ENCODE peak calls at places on chromosomes 2 and 18, in eight cellular contexts. M, G, O, B, Y, Q, T and Z are unnamed samples.

GRCh38 chr2:189629553-189630453 is 31.5 kb upstream of the ASNSD1 start:
- DNase-seq in T (no peak), Y (no peak), G (no peak), B (no peak), M (no peak), O (no peak), Q (no peak), Z (no peak)

GRCh38 chr2:96342085-96342484 is 6.5 kb downstream of the NCAPH start:
- DNase-seq in O (no peak), Q (no peak), B (no peak), Y (no peak), M (peak), G (peak), T (no peak), Z (no peak)

GRCh38 chr2:196914867-196915465 is 11.5 kb downstream of the PGAP1 start:
- DNase-seq in G (no peak), Y (no peak), Q (peak), M (no peak), T (no peak), B (no peak), O (no peak), Z (no peak)

GRCh38 chr2:230319211-230319862 is 7.7 kb upstream of the SP140L start:
- DNase-seq in Y (no peak), M (no peak), T (no peak), Q (peak), B (no peak), O (no peak), G (no peak), Z (no peak)

GRCh38 chr18:50297621-50298442 is 10.3 kb upstream of the CXXC1 start:
- DNase-seq in O (peak), B (peak), M (peak), Q (peak), T (peak), Y (no peak), G (no peak), Z (peak)

GRCh38 chr2:130824492-130825061 is 12.1 kb upstream of the ARHGEF4 start:
- DNase-seq in Y (no peak), M (peak), Q (peak), B (no peak), O (no peak), T (no peak), G (no peak), Z (no peak)

GRCh38 chr18:56327171-56327885 is 311.1 kb downstream of the TXNL1 start:
- DNase-seq in G (no peak), Y (no peak), Q (no peak), M (no peak), B (no peak), T (no peak), O (no peak), Z (no peak)

GRCh38 chr2:28810384-28811285 is at the start of gene SPDYA:
- DNase-seq in T (peak), Q (no peak), Y (no peak), B (no peak), M (peak), G (no peak), O (peak), Z (peak)

GRCh38 chr2:2580341-2580740 is 249.3 kb upstream of the MYT1L start:
- DNase-seq in Q (no peak), G (no peak), O (no peak), B (no peak), M (no peak), Y (no peak), T (peak), Z (no peak)

GRCh38 chr2:194826241-194826640 is 830.8 kb upstream of the SLC39A10 start:
- DNase-seq in B (no peak), M (no peak), T (no peak), G (no peak), O (no peak), Y (no peak), Q (no peak), Z (no peak)

GRCh38 chr18:4847066-4847465 is 350.0 kb downstream of the AKAIN1 start:
- DNase-seq in Q (no peak), M (no peak), T (no peak), Y (no peak), B (no peak), O (no peak), G (no peak), Z (no peak)

GRCh38 chr18:45566025-45566740 is 49.1 kb upstream of the SLC14A2 start:
- DNase-seq in O (peak), T (no peak), Q (no peak), B (no peak), G (no peak), Y (no peak), M (no peak), Z (peak)

GRCh38 chr2:215833531-215834162 is 179.7 kb downstream of the MREG start:
- DNase-seq in T (no peak), Y (peak), B (no peak), O (no peak), M (peak), G (peak), Q (no peak), Z (no peak)

GRCh38 chr18:67194886-67195285 is 321.6 kb downstream of the DSEL start:
- DNase-seq in Q (no peak), M (no peak), B (no peak), Y (no peak), G (no peak), O (no peak), T (no peak), Z (no peak)

GRCh38 chr18:27996792-27997191 is 180.1 kb downstream of the CDH2 start:
- DNase-seq in B (no peak), O (no peak), G (no peak), Q (no peak), Y (no peak), T (no peak), M (no peak), Z (no peak)

GRCh38 chr2:202072226-202072625 is 829 bp upstream of the KIAA2012 start:
- DNase-seq in B (no peak), T (no peak), Y (no peak), Q (no peak), M (peak), G (peak), O (no peak), Z (no peak)
- TF ChIP-seq CTCF in B (no peak), T (no peak), Y (peak), Q (peak), M (no peak), G (peak), O (no peak), Z (no peak)

GRCh38 chr2:223050188-223050587 is 1.8 kb upstream of the KCNE4 start:
- DNase-seq in Q (no peak), B (no peak), T (no peak), Y (no peak), G (no peak), M (no peak), O (no peak), Z (no peak)

GRCh38 chr2:223053431-223054192 is 1.6 kb downstream of the KCNE4 start:
- DNase-seq in M (no peak), Y (no peak), O (peak), B (no peak), T (no peak), Q (no peak), G (no peak), Z (no peak)

GRCh38 chr2:223052710-223053261 is 796 bp downstream of the KCNE4 start:
- DNase-seq in Q (no peak), T (no peak), G (no peak), M (no peak), O (peak), B (no peak), Y (no peak), Z (no peak)

GRCh38 chr2:223050900-223051299 is 1.1 kb upstream of the KCNE4 start:
- DNase-seq in Q (no peak), M (no peak), G (no peak), B (no peak), T (no peak), Y (no peak), O (no peak), Z (no peak)

DNA sequence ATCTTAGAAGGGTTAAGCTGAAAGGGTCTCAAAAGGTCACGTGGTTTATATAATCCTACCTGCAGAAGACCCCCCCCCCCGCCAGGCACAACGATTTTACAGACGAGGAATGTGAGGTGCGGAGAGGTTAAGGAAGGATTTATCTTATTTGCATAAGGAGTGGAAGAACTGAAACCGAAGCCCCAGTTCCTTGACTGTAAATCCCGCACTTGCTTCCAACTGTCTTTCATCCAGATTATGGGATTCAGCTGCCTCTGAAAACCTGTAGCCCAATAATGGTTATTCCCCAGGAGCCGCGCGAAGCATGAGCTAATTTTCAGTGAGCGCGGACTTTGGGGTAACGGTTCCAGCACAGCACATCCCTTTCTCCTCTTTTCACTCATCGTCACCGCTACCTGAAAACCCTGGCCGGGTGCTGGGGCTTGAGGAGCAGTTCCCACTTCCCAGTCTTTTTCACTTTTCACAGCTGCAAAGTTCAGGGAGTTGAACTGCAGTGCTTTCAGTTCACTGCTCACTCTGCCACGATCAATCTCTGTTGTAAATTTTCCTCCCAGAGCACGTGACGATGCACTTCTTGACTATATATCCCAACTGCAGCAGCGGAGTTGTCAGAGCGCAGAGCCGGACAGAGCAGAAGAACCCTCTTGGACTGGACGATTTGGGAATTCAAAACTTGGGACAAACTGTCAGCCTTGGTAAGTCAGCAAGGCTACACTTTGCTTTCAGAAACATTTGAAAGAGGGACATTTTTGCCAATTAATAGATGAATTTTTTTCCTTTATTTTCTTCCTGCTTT is at the start of gene KCNE4:
- DNase-seq in G (no peak), Y (no peak), O (peak), T (peak), B (no peak), Q (no peak), M (no peak), Z (no peak)
- TF ChIP-seq POLR2A in G (no peak), Y (no peak), O (peak), T (no peak), B (peak), Q (no peak), M (no peak), Z (peak)

GRCh38 chr18:58310517-58310916 is 266.5 kb downstream of the NEDD4L start:
- DNase-seq in O (peak), Q (no peak), M (no peak), Y (no peak), T (peak), G (no peak), B (no peak), Z (peak)
- H3K27ac ChIP-seq in O (peak), Q (no peak), M (no peak), Y (no peak), T (peak), G (no peak), B (no peak), Z (peak)

DNA sequence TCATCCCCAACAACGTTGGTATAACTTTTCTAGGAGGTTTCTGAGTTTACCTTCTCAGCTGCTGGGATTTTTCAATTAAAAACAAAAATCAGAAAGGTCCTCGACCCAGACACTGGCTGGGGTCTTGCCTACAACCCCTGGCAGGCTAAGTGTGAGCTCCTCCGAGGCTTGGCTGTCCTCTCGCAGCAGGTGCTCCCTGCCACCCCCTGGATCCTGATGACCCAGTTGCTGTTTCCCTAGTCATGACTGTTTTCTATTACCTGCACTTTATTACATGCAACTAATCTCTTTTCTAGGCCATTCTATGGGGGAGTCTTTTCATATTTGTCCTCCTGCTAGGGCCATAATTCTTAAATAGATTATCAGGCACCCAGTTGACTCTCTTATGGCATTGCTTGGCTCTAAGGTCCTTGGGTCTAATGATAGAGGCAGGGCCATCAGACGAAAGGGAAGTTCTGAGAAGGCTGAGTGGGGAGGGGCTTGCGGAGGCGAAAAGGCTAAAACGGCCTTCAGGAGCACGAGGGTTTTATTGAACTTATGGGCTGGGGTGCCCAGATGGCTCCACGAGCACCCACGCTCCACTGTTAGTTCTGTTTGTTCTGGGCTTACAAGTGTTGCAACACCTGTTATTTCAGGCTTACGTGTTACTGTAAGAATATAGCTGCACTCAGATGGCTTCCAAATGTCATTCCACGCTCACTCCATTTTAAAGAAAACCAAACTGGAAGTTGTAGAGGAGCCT is 166.0 kb downstream of the NCK2 start:
- DNase-seq in B (no peak), G (peak), O (no peak), M (no peak), Y (no peak), Q (no peak), T (no peak), Z (peak)
- TF ChIP-seq CTCF in B (no peak), G (no peak), O (no peak), M (no peak), Y (no peak), Q (no peak), T (no peak), Z (no peak)

GRCh38 chr2:15169326-15170038 is 391.7 kb downstream of the NBAS start:
- DNase-seq in Y (peak), G (peak), T (no peak), M (peak), O (no peak), Q (no peak), B (no peak), Z (no peak)

GRCh38 chr2:15168116-15168515 is 393.0 kb downstream of the NBAS start:
- DNase-seq in G (peak), B (no peak), Q (no peak), M (no peak), Y (no peak), T (no peak), O (no peak), Z (no peak)

GRCh38 chr2:15172825-15173224 is 388.3 kb downstream of the NBAS start:
- DNase-seq in M (no peak), T (no peak), B (no peak), Y (no peak), O (no peak), Q (no peak), G (peak), Z (no peak)

GRCh38 chr2:15173506-15173905 is 387.6 kb downstream of the NBAS start:
- DNase-seq in Y (no peak), G (no peak), M (no peak), O (no peak), B (no peak), T (no peak), Q (no peak), Z (no peak)

GRCh38 chr2:15170068-15170775 is 390.9 kb downstream of the NBAS start:
- DNase-seq in Q (no peak), B (no peak), M (no peak), Y (no peak), O (no peak), G (no peak), T (no peak), Z (no peak)
- TF ChIP-seq POLR2A in Q (no peak), B (no peak), M (no peak), Y (no peak), O (no peak), G (no peak), T (no peak), Z (no peak)

GRCh38 chr2:179273461-179273962 is 8.9 kb upstream of the SESTD1 start:
- DNase-seq in B (no peak), Y (no peak), Q (no peak), O (no peak), M (no peak), G (peak), T (no peak), Z (no peak)
- H3K27ac ChIP-seq in B (peak), Y (no peak), Q (no peak), O (no peak), M (peak), G (peak), T (peak), Z (peak)

DNA sequence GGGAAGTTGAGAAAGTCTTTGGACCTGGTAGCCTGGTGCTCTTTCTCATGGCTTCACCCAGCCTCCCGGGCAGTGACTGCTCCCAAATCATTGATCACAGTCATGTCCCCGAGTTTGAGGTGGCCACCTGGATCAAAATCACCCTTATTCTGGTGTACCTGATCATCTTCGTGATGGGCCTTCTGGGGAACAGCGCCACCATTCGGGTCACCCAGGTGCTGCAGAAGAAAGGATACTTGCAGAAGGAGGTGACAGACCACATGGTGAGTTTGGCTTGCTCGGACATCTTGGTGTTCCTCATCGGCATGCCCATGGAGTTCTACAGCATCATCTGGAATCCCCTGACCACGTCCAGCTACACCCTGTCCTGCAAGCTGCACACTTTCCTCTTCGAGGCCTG is 391 bp downstream of the GPR39 start:
- DNase-seq in B (no peak), Q (no peak), Y (no peak), T (no peak), M (peak), G (no peak), O (peak), Z (no peak)
- TF ChIP-seq CTCF in B (no peak), Q (no peak), Y (no peak), T (no peak), M (peak), G (no peak), O (peak), Z (no peak)

GRCh38 chr2:33488715-33489540 is 12.5 kb downstream of the RASGRP3 start:
- DNase-seq in Q (no peak), Y (no peak), G (no peak), M (no peak), O (no peak), B (no peak), T (no peak), Z (no peak)

GRCh38 chr2:33489835-33490431 is 13.5 kb downstream of the RASGRP3 start:
- DNase-seq in B (no peak), G (no peak), T (no peak), Y (no peak), M (no peak), Q (no peak), O (no peak), Z (no peak)

GRCh38 chr2:33491685-33492084 is 15.2 kb downstream of the RASGRP3 start:
- DNase-seq in T (no peak), B (no peak), O (no peak), Q (no peak), Y (no peak), G (no peak), M (no peak), Z (no peak)

GRCh38 chr2:33486544-33486943 is 10.1 kb downstream of the RASGRP3 start:
- DNase-seq in T (no peak), Q (no peak), M (no peak), G (no peak), O (no peak), B (no peak), Y (no peak), Z (no peak)

GRCh38 chr2:33488178-33488690 is 11.8 kb downstream of the RASGRP3 start:
- DNase-seq in O (no peak), T (no peak), G (no peak), B (no peak), Y (no peak), Q (no peak), M (no peak), Z (no peak)
- TF ChIP-seq POLR2A in O (no peak), T (no peak), G (no peak), B (no peak), Y (no peak), Q (no peak), M (no peak), Z (no peak)